ENCODE peak calls at places on chromosomes 2 and 18, in nine cellular contexts. I is activated CD4-positive, alpha-beta T cell treated with anti-CD3 and anti-CD28 coated beads for 36 hours; J is stimulated activated CD4-positive, alpha-beta T cell treated with anti-CD3 and anti-CD28 coated beads, Interleukin-15, amount 100 ng/mL, for 24 hours; T is Calu3; Q is AG10803; Y is naive thymus-derived CD8-positive, alpha-beta T cell; H is adrenal gland; C is KBM-7; F is HS-5. S is an unnamed sample.

GRCh38 chr18:31684279-31685096 is at the start of gene B4GALT6:
- DNase-seq in Y (no peak), J (peak), H (peak), F (no peak), C (peak), T (peak), I (peak), Q (peak), S (no peak)

GRCh38 chr2:222272446-222273035 is 26.3 kb downstream of the PAX3 start:
- DNase-seq in H (no peak), J (no peak), Q (no peak), Y (no peak), T (no peak), F (no peak), I (no peak), C (no peak), S (no peak)

GRCh38 chr2:165010556-165010955 is 55.2 kb upstream of the SLC38A11 start:
- DNase-seq in J (no peak), I (no peak), C (no peak), F (no peak), Q (no peak), H (no peak), Y (no peak), T (no peak), S (no peak)

GRCh38 chr18:44507729-44508325 is 172.9 kb upstream of the SETBP1 start:
- DNase-seq in C (peak), Q (no peak), H (peak), Y (peak), J (no peak), T (no peak), I (peak), F (no peak), S (no peak)

GRCh38 chr2:65576861-65577601 is 144.6 kb upstream of the SPRED2 start:
- DNase-seq in H (no peak), T (peak), Q (peak), Y (no peak), F (peak), J (no peak), I (no peak), C (no peak), S (peak)

GRCh38 chr2:237213325-237214040 is 127.8 kb downstream of the COPS8 start:
- DNase-seq in J (no peak), Q (peak), F (no peak), T (peak), Y (no peak), I (no peak), C (no peak), H (peak), S (no peak)

GRCh38 chr18:70376914-70377258 is 88.0 kb downstream of the SOCS6 start:
- DNase-seq in I (no peak), C (no peak), H (no peak), T (peak), Y (no peak), J (no peak), F (no peak), Q (no peak), S (no peak)

GRCh38 chr2:105291981-105292380 is 37.6 kb downstream of the TGFBRAP1 start:
- DNase-seq in I (no peak), Y (no peak), Q (peak), T (no peak), F (no peak), J (no peak), C (no peak), H (no peak), S (no peak)

GRCh38 chr2:160968183-160968582 is 192.0 kb upstream of the TANK start:
- DNase-seq in Q (peak), T (no peak), Y (no peak), F (no peak), I (no peak), H (no peak), C (no peak), J (no peak), S (no peak)

GRCh38 chr2:38750793-38751042 is 443 bp downstream of the SRSF7 start:
- DNase-seq in Q (no peak), J (peak), F (no peak), T (peak), H (peak), C (no peak), Y (no peak), I (peak), S (no peak)

GRCh38 chr18:3012306-3012919 is 531 bp downstream of the LPIN2 start:
- DNase-seq in F (no peak), T (no peak), Y (peak), H (peak), J (peak), I (peak), Q (no peak), C (peak), S (no peak)

GRCh38 chr2:164984428-164984827 is 29.1 kb upstream of the SLC38A11 start:
- DNase-seq in F (peak), Q (peak), T (no peak), J (no peak), C (no peak), Y (no peak), H (no peak), I (no peak), S (no peak)

GRCh38 chr18:79528296-79528695 is 132.6 kb downstream of the NFATC1 start:
- DNase-seq in J (no peak), H (peak), T (no peak), F (no peak), Q (no peak), Y (no peak), I (no peak), C (no peak), S (no peak)

GRCh38 chr18:74840492-74841167 is 243.0 kb downstream of the ZNF407 start:
- DNase-seq in H (peak), J (no peak), Q (peak), I (no peak), T (no peak), F (peak), Y (no peak), C (no peak), S (peak)

GRCh38 chr2:104547251-104547650 is 306.7 kb upstream of the POU3F3 start:
- DNase-seq in Y (no peak), C (no peak), I (no peak), J (no peak), T (no peak), H (no peak), F (no peak), Q (no peak), S (no peak)

GRCh38 chr18:42289526-42289925 is 334.5 kb downstream of the PIK3C3 start:
- DNase-seq in H (no peak), F (no peak), I (no peak), Q (no peak), C (no peak), J (no peak), Y (no peak), T (no peak), S (no peak)

GRCh38 chr2:149679286-149679685 is 91.7 kb upstream of the MMADHC start:
- DNase-seq in C (no peak), I (no peak), F (peak), Y (no peak), J (no peak), Q (peak), H (no peak), T (no peak), S (peak)

GRCh38 chr18:63979409-63979908 is 9.6 kb downstream of the SERPINB8 start:
- DNase-seq in T (peak), H (peak), C (peak), I (peak), F (no peak), J (peak), Q (peak), Y (peak), S (no peak)

GRCh38 chr2:173249661-173250641 is 104.7 kb upstream of the CDCA7 start:
- DNase-seq in I (no peak), F (no peak), C (no peak), H (no peak), J (no peak), T (no peak), Q (no peak), Y (no peak), S (no peak)

GRCh38 chr2:144331652-144332355 is 188.1 kb downstream of the ZEB2 start:
- DNase-seq in J (no peak), T (no peak), F (peak), H (no peak), I (no peak), Y (peak), C (peak), Q (no peak), S (peak)

GRCh38 chr2:72147971-72148369 is 308 bp upstream of the CYP26B1 start:
- DNase-seq in I (no peak), Y (no peak), T (no peak), C (no peak), Q (no peak), H (no peak), J (no peak), F (no peak), S (no peak)

GRCh38 chr18:12766986-12767433 is 64.2 kb downstream of the PSMG2 start:
- DNase-seq in H (peak), Y (no peak), Q (no peak), C (no peak), T (no peak), F (no peak), I (no peak), J (no peak), S (no peak)

GRCh38 chr2:37789988-37790387 is 118.5 kb upstream of the CDC42EP3 start:
- DNase-seq in Q (peak), T (no peak), C (no peak), H (no peak), Y (no peak), J (no peak), I (no peak), F (no peak), S (no peak)

GRCh38 chr2:118865106-118865505 is 17.7 kb upstream of the EN1 start:
- DNase-seq in F (peak), C (peak), Q (peak), J (no peak), Y (peak), T (peak), I (peak), H (no peak), S (no peak)

GRCh38 chr2:225002039-225002655 is 40.1 kb downstream of the DOCK10 start:
- DNase-seq in H (peak), Y (peak), J (peak), I (peak), C (peak), Q (peak), F (no peak), T (peak), S (no peak)

GRCh38 chr18:31942301-31942998 is 478 bp downstream of the TRAPPC8 start:
- DNase-seq in T (peak), C (peak), H (peak), I (peak), Y (no peak), J (peak), Q (peak), F (no peak), S (no peak)

GRCh38 chr2:101400048-101400447 is 12.7 kb upstream of the CREG2 start:
- DNase-seq in H (no peak), Q (no peak), Y (no peak), F (no peak), C (peak), I (no peak), J (no peak), T (peak), S (peak)